ENCODE peak calls at places on chromosomes 6 and 20, in seven cellular contexts. Z is SK-MEL-5, G is mesenteric fat pad, F is kidney, H is astrocyte, T is OCI-M1, X is COLO829. C is an unnamed sample.

GRCh38 chr20:63058696-63059335 is 52.1 kb upstream of the BHLHE23 start:
- DNase-seq in T (no peak), G (peak), X (no peak), H (no peak), Z (no peak), F (peak), C (no peak)

GRCh38 chr20:56515657-56516381 is 8.7 kb upstream of the FAM209A start:
- DNase-seq in Z (peak), T (peak), H (no peak), G (no peak), X (peak), F (no peak), C (peak)

GRCh38 chr6:15874821-15875220 is 212.0 kb upstream of the DTNBP1 start:
- DNase-seq in F (no peak), T (no peak), X (no peak), H (peak), Z (no peak), G (no peak), C (peak)

GRCh38 chr6:156017838-156018237 is 562.2 kb upstream of the NOX3 start:
- DNase-seq in X (no peak), T (no peak), Z (no peak), G (no peak), H (peak), F (no peak), C (no peak)

GRCh38 chr20:49479785-49480184 is 2.7 kb downstream of the KCNB1 start:
- DNase-seq in X (no peak), H (no peak), T (no peak), G (no peak), Z (no peak), F (no peak), C (no peak)

GRCh38 chr6:22353036-22353560 is 56.3 kb upstream of the PRL start:
- DNase-seq in F (no peak), T (no peak), X (no peak), Z (no peak), H (no peak), G (no peak), C (peak)

GRCh38 chr6:130027948-130028347 is 9.6 kb downstream of the L3MBTL3 start:
- DNase-seq in X (no peak), Z (no peak), H (no peak), F (no peak), G (no peak), T (no peak), C (no peak)

GRCh38 chr20:40512567-40512966 is 176.5 kb downstream of the MAFB start:
- DNase-seq in Z (no peak), F (no peak), X (no peak), T (no peak), H (no peak), G (no peak), C (no peak)

GRCh38 chr20:63050406-63050805 is 43.6 kb upstream of the BHLHE23 start:
- DNase-seq in T (no peak), H (no peak), Z (no peak), F (peak), X (no peak), G (no peak), C (no peak)

GRCh38 chr6:27684264-27685211 is 211.6 kb upstream of the ZNF184 start:
- DNase-seq in H (peak), Z (peak), F (no peak), T (peak), X (peak), G (no peak), C (peak)

GRCh38 chr6:55040102-55040848 is 134.0 kb upstream of the HCRTR2 start:
- DNase-seq in X (no peak), T (peak), G (no peak), H (peak), F (no peak), Z (no peak), C (peak)

GRCh38 chr6:8149350-8149749 is 47.0 kb upstream of the EEF1E1 start:
- DNase-seq in H (no peak), T (no peak), Z (no peak), F (no peak), X (no peak), G (no peak), C (no peak)

GRCh38 chr20:46646659-46647380 is 4.4 kb downstream of the SLC13A3 start:
- DNase-seq in T (no peak), G (no peak), X (no peak), Z (no peak), H (peak), F (no peak), C (no peak)

GRCh38 chr6:11027565-11028110 is 16.5 kb downstream of the ELOVL2 start:
- DNase-seq in G (no peak), X (no peak), T (no peak), H (no peak), F (no peak), Z (no peak), C (no peak)

GRCh38 chr6:138815797-138816528 is 20.1 kb downstream of the ECT2L start:
- DNase-seq in X (peak), F (no peak), G (no peak), Z (peak), H (peak), T (peak), C (peak)

GRCh38 chr20:23143986-23144695 is 58.0 kb upstream of the CD93 start:
- DNase-seq in G (peak), F (peak), X (no peak), Z (no peak), T (no peak), H (no peak), C (no peak)

GRCh38 chr6:67541591-67541990 is 1093.5 kb upstream of the ADGRB3 start:
- DNase-seq in Z (no peak), H (peak), X (no peak), G (no peak), F (no peak), T (no peak), C (no peak)

GRCh38 chr20:34566978-34567884 is 8.7 kb downstream of the MAP1LC3A start:
- DNase-seq in Z (no peak), X (no peak), G (no peak), T (no peak), F (peak), H (no peak), C (no peak)

GRCh38 chr20:62201173-62202082 is 18.6 kb downstream of the MTG2 start:
- DNase-seq in H (no peak), Z (no peak), F (peak), T (no peak), X (no peak), G (no peak), C (no peak)

GRCh38 chr6:37171970-37172812 is 2.2 kb downstream of the PIM1 start:
- DNase-seq in G (no peak), T (peak), Z (peak), F (peak), H (peak), X (peak), C (peak)

GRCh38 chr20:56998438-56998837 is 268.0 kb downstream of the BMP7 start:
- DNase-seq in X (no peak), G (no peak), H (no peak), Z (no peak), T (no peak), F (no peak), C (no peak)

GRCh38 chr6:48318670-48319069 is 207.7 kb upstream of the PTCHD4 start:
- DNase-seq in G (no peak), X (no peak), H (no peak), Z (no peak), F (no peak), T (no peak), C (peak)

GRCh38 chr6:34657307-34657978 is 39.1 kb downstream of the ILRUN start:
- DNase-seq in F (no peak), Z (peak), X (peak), T (peak), H (peak), G (no peak), C (peak)

GRCh38 chr20:19274412-19275015 is 62.1 kb downstream of the SLC24A3 start:
- DNase-seq in F (peak), X (no peak), G (no peak), T (no peak), Z (no peak), H (no peak), C (no peak)

GRCh38 chr6:157798851-157799250 is 24.2 kb upstream of the SNX9 start:
- DNase-seq in G (no peak), T (no peak), Z (no peak), H (no peak), X (no peak), F (no peak), C (no peak)

GRCh38 chr6:142956726-142957125 is 11.8 kb upstream of the HIVEP2 start:
- DNase-seq in H (no peak), F (no peak), G (no peak), T (no peak), Z (no peak), X (no peak), C (no peak)

GRCh38 chr6:146857960-146858308 is 259.2 kb downstream of the ADGB start:
- DNase-seq in G (no peak), X (no peak), H (no peak), Z (peak), T (no peak), F (no peak), C (peak)

GRCh38 chr6:167495506-167496391 is 170.9 kb downstream of the TTLL2 start:
- DNase-seq in T (no peak), X (no peak), G (no peak), Z (no peak), H (no peak), F (no peak), C (no peak)

GRCh38 chr6:18538315-18538714 is 151.2 kb downstream of the RNF144B start:
- DNase-seq in G (no peak), H (no peak), F (no peak), X (no peak), Z (no peak), T (no peak), C (no peak)

GRCh38 chr20:37479925-37480691 is 40.9 kb upstream of the NNAT start:
- DNase-seq in X (no peak), T (no peak), F (no peak), H (no peak), G (no peak), Z (no peak), C (no peak)

GRCh38 chr6:36418558-36418957 is 24.1 kb downstream of the PXT1 start:
- DNase-seq in G (no peak), F (no peak), H (no peak), T (no peak), X (no peak), Z (no peak), C (no peak)

GRCh38 chr20:45469336-45470261 is at the start of gene WFDC2:
- DNase-seq in H (no peak), G (peak), X (no peak), F (peak), Z (no peak), T (no peak), C (no peak)

GRCh38 chr6:84052204-84052882 is 18.8 kb downstream of the MRAP2 start:
- DNase-seq in H (peak), X (peak), G (no peak), Z (no peak), T (peak), F (peak), C (peak)

GRCh38 chr20:33554914-33555420 is 65.1 kb downstream of the CBFA2T2 start:
- DNase-seq in F (no peak), Z (peak), T (peak), X (peak), G (no peak), H (peak), C (peak)

GRCh38 chr20:54167909-54168872 is 5.6 kb downstream of the CYP24A1 start:
- DNase-seq in X (no peak), Z (no peak), G (no peak), T (no peak), F (no peak), H (peak), C (no peak)

GRCh38 chr6:140921366-140922226 is 1211.1 kb upstream of the GJE1 start:
- DNase-seq in G (no peak), X (peak), H (peak), Z (peak), T (peak), F (no peak), C (peak)

GRCh38 chr20:57656821-57657536 is 36.8 kb upstream of the ZBP1 start:
- DNase-seq in X (no peak), Z (no peak), G (peak), F (peak), H (no peak), T (no peak), C (no peak)

GRCh38 chr20:18738055-18738454 is 75.5 kb upstream of the SCP2D1 start:
- DNase-seq in T (peak), Z (no peak), X (no peak), G (no peak), F (no peak), H (no peak), C (peak)

GRCh38 chr20:50438986-50439407 is 71.2 kb upstream of the PTPN1 start:
- DNase-seq in H (peak), Z (no peak), G (no peak), T (no peak), F (no peak), X (no peak), C (peak)

GRCh38 chr6:84763397-84764331 is 734 bp downstream of the TBX18 start:
- DNase-seq in G (no peak), X (peak), F (peak), H (peak), T (no peak), Z (peak), C (peak)